ENCODE peak calls at places on chromosomes 7 and 10, in ten cellular contexts. Z is brain microvascular endothelial cell, F is colonic mucosa, E is neural progenitor cell, L is mesendoderm, B is NT2/D1, R is thoracic aorta, J is breast epithelium, A is fibroblast of lung, X is sigmoid colon. Q is an unnamed sample. For H3K27me3, the result is how much of the 10 kb centered on the place peaks cover.

GRCh38 chr7:159012353-159013069 is 132.2 kb downstream of the VIPR2 start:
- DNase-seq in Z (no peak), F (peak), E (no peak), L (no peak), B (no peak), R (no peak), J (peak), A (peak), X (peak), Q (no peak)

GRCh38 chr7:76428868-76429805 is 4.4 kb downstream of the ZP3 start:
- DNase-seq in Z (peak), F (no peak), E (no peak), L (peak), B (no peak), R (no peak), J (no peak), A (peak), X (peak), Q (no peak)

GRCh38 chr10:59284111-59284975 is 78.0 kb downstream of the FAM13C start:
- DNase-seq in Z (no peak), F (no peak), E (no peak), L (no peak), B (no peak), R (no peak), J (no peak), A (no peak), X (no peak), Q (no peak)

GRCh38 chr10:5413012-5413938 is 918 bp downstream of the NET1 start:
- DNase-seq in Z (peak), F (no peak), E (peak), L (peak), B (no peak), R (no peak), J (no peak), A (peak), X (no peak), Q (no peak)

GRCh38 chr10:4947635-4948596 is 15.3 kb upstream of the AKR1C1 start:
- DNase-seq in Z (peak), F (no peak), E (no peak), L (no peak), B (no peak), R (no peak), J (no peak), A (peak), X (peak), Q (no peak)

GRCh38 chr10:103859161-103860141 is 4.1 kb upstream of the SH3PXD2A start:
- DNase-seq in Z (peak), F (peak), E (peak), L (peak), B (no peak), R (no peak), J (no peak), A (peak), X (peak), Q (peak)

GRCh38 chr10:121187375-121187774 is 336.2 kb downstream of the WDR11 start:
- DNase-seq in Z (no peak), F (no peak), E (no peak), L (peak), B (no peak), R (no peak), J (no peak), A (no peak), X (no peak), Q (no peak)

GRCh38 chr7:92624298-92624996 is 34.3 kb upstream of the FAM133B start:
- DNase-seq in Z (no peak), F (no peak), E (no peak), L (no peak), B (no peak), R (no peak), J (no peak), A (no peak), X (no peak), Q (no peak)

GRCh38 chr10:90822508-90822907 is 35.3 kb downstream of the HTR7 start:
- DNase-seq in Z (no peak), F (no peak), E (no peak), L (peak), B (peak), R (no peak), J (no peak), A (no peak), X (no peak), Q (no peak)

GRCh38 chr10:71471957-71472365 is 75.2 kb downstream of the CDH23 start:
- DNase-seq in Z (no peak), F (no peak), E (no peak), L (no peak), B (no peak), R (no peak), J (peak), A (no peak), X (no peak), Q (no peak)

GRCh38 chr10:25130911-25131310 is 43.9 kb upstream of the GPR158 start:
- DNase-seq in Z (no peak), F (no peak), E (no peak), L (no peak), B (no peak), R (no peak), J (no peak), A (no peak), X (no peak), Q (no peak)

GRCh38 chr10:90635111-90635798 is 222.6 kb downstream of the HTR7 start:
- DNase-seq in Z (no peak), F (no peak), E (peak), L (no peak), B (no peak), R (no peak), J (no peak), A (no peak), X (no peak), Q (peak)

GRCh38 chr10:103276251-103276936 is 544 bp upstream of the INA start:
- DNase-seq in Z (no peak), F (no peak), E (peak), L (no peak), B (no peak), R (no peak), J (no peak), A (no peak), X (no peak), Q (no peak)

GRCh38 chr7:24502135-24502488 is 71.1 kb upstream of the PALS2 start:
- DNase-seq in Z (no peak), F (no peak), E (no peak), L (no peak), B (no peak), R (no peak), J (no peak), A (no peak), X (no peak), Q (no peak)

GRCh38 chr7:157434231-157434630 is 97.4 kb downstream of the DNAJB6 start:
- DNase-seq in Z (no peak), F (no peak), E (no peak), L (no peak), B (no peak), R (no peak), J (no peak), A (no peak), X (peak), Q (no peak)

GRCh38 chr7:134195252-134195651 is 68.1 kb downstream of the LRGUK start:
- DNase-seq in Z (no peak), F (no peak), E (no peak), L (no peak), B (no peak), R (no peak), J (no peak), A (no peak), X (no peak), Q (no peak)

GRCh38 chr10:96446966-96447596 is 66.6 kb downstream of the TLL2 start:
- DNase-seq in Z (no peak), F (no peak), E (no peak), L (peak), B (no peak), R (no peak), J (no peak), A (no peak), X (no peak), Q (no peak)

GRCh38 chr7:107597953-107598352 is 17.9 kb downstream of the BCAP29 start:
- DNase-seq in Z (no peak), F (no peak), E (no peak), L (no peak), B (no peak), R (no peak), J (no peak), A (no peak), X (no peak), Q (no peak)

GRCh38 chr7:106485031-106485551 is 175.9 kb downstream of the CCDC71L start:
- DNase-seq in Z (peak), F (no peak), E (no peak), L (no peak), B (no peak), R (no peak), J (no peak), A (peak), X (no peak), Q (no peak)

GRCh38 chr7:39758234-39758970 is 135.0 kb downstream of the RALA start:
- DNase-seq in Z (no peak), F (no peak), E (no peak), L (no peak), B (no peak), R (no peak), J (peak), A (no peak), X (no peak), Q (no peak)

GRCh38 chr10:69885379-69886156 is 83.9 kb downstream of the COL13A1 start:
- DNase-seq in Z (no peak), F (no peak), E (no peak), L (no peak), B (no peak), R (no peak), J (no peak), A (no peak), X (no peak), Q (peak)

DNA sequence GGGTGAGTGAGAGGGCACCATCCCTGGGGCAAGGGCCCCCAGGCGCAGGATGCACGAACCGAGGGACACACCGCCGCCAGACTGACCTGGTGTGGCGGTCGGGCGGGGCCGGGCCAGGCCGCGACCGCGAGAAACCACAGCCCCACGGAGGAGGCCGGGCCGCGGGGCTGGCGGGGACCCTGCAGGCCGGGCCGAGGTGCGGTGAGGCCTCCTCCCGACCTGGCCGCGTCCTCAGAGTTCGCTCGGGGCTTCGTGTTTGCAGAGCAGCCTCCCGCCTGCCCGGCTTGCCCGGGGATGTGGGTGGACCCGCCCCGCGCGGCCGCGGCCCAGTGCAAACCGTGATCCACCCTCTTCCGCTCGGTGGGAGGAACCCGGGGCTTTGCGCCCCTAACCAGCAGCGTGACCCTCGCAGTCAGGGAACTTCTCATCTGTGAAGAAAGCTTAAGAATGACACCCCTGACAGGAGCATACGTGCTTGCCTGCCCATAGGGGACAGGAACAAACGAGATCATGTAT is 20.6 kb upstream of the HOXA13 start:
- DNase-seq in Z (no peak), F (no peak), E (no peak), L (no peak), B (no peak), R (no peak), J (no peak), A (no peak), X (no peak), Q (peak)
- H3K27me3 ChIP-seq in Z (half or more), F (under half), E (half or more), L (under half), B (half or more), R (under half), J (under half), A (half or more), X (under half), Q (half or more)

DNA sequence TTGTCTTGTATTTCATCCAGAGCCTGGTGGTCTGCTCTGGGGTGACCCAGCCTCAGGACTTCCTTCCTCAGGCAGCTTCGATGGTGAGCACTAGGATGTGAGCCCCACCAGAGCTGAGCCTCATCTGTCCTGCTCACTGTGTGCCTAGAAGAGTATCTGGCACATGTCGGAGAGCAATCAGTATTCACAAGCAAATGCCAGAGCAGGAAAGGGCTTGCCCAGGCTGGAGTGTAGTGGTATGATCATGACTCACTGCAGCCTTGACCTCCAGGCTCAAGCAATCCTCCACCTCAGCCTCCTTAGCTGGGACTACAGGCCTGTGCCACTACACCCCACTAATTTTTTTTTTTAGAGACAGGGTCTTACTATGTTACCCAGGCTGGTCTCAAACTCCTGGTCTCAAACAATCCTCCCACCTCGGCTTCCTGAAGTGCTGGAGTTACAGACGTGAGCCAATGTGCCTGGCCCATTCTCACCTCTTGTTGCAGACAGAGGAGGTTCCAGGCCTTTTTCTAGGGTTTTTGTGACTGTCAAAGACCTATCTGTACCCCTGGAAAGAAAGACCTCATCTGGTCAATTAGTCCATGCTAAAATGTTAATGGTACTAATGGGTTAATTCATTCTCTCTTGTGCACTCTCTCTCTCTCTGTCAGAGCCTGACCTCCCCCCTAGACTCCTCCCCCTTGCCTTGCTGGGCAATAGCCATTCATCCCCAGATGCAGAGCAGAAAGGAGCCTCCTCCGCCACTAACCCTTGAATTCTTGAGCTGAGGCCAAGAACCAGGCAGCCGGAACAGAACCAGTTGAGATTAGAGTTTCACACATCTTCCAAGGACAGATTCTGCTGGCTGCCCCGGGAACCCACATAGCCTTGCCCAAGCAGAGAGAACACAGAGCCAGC is 209.9 kb downstream of the SKIDA1 start:
- DNase-seq in Z (peak), F (peak), E (peak), L (peak), B (no peak), R (peak), J (peak), A (peak), X (peak), Q (peak)
- H3K4me3 ChIP-seq in Z (no peak), F (no peak), E (peak), L (no peak), B (peak), R (no peak), J (no peak), A (no peak), X (no peak), Q (no peak)

DNA sequence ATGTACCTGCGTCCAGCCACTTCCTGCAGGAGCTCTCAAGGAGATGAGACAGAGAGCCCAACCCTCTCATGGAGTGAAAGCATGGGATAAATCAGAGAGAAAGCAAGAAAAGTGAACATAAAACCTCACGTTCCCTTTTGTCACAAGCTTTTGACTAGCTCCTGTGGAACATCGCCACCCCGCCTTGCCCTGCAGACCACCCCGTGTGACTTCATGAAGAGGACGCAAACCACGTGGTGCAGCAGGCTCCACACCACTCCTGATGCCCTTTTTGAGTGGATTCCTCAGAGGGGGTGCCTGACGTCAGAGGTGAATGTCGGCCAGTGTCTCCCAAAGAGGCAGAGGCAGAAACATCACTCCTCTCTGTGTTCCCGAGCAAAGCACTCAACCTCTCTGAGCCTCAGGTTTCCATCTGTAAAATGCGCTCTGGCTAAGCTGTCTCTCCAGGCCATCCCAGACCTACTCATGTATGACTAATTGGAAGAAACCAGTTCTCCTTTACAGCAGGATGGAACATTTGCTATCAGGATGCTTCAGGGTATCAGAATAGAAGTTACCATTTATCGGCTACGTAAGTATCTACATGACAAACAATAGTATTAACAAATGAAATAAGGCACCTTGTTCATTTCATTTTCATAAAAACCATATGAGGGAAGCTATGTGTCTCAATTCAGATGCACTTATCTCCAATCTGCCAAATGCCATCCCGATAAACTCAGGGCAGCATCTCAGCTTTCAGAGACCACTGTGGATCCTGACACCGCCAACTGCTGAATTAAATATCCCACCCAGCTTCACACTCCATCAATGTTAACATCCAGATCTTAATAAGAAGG is 5.3 kb downstream of the ZNF488 start:
- DNase-seq in Z (no peak), F (peak), E (no peak), L (no peak), B (no peak), R (no peak), J (peak), A (no peak), X (peak), Q (peak)
- H3K27me3 ChIP-seq in Z (under half), F (under half), E (under half), L (under half), B (under half), R (under half), J (under half), A (under half), X (under half), Q (under half)

GRCh38 chr10:55820478-55820877 is 540.6 kb downstream of the ZWINT start:
- DNase-seq in Z (no peak), F (no peak), E (no peak), L (peak), B (no peak), R (no peak), J (no peak), A (no peak), X (no peak), Q (no peak)

GRCh38 chr10:55820071-55820470 is 541.0 kb downstream of the ZWINT start:
- DNase-seq in Z (no peak), F (no peak), E (no peak), L (peak), B (peak), R (no peak), J (no peak), A (no peak), X (no peak), Q (no peak)

DNA sequence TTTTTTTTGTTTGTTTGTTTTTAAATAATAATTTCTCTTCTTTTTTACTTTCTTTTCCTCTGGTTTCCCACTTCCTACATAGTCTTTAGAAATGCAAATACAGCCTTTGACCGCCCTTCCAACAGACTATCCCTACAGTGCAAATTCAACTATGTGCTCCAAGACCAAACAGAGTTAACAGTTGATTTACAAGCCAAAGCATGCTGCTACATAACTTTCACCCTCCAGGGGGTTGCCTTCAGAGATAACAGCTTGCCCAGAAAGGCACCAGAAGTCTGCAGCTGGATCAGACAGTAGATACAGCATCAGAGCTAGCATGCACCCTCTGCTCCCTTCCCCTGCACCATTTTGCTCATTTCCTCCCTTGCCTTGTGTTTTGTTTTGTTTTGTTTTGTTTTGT is 539.0 kb downstream of the ZWINT start:
- DNase-seq in Z (no peak), F (no peak), E (no peak), L (peak), B (peak), R (no peak), J (no peak), A (no peak), X (no peak), Q (no peak)
- H3K4me3 ChIP-seq in Z (no peak), F (no peak), E (no peak), L (no peak), B (no peak), R (no peak), J (no peak), A (no peak), X (no peak), Q (no peak)

GRCh38 chr7:127266047-127266446 is 13.3 kb upstream of the GRM8 start:
- DNase-seq in Z (no peak), F (no peak), E (no peak), L (no peak), B (no peak), R (no peak), J (no peak), A (no peak), X (no peak), Q (no peak)
- H3K27me3 ChIP-seq in Z (under half), F (under half), E (half or more), L (under half), B (under half), R (under half), J (under half), A (under half), X (under half), Q (under half)

GRCh38 chr10:73494213-73494612 is 1.6 kb downstream of the PPP3CB start:
- DNase-seq in Z (no peak), F (no peak), E (no peak), L (no peak), B (no peak), R (no peak), J (no peak), A (no peak), X (no peak), Q (no peak)

GRCh38 chr10:73493781-73494180 is 2.0 kb downstream of the PPP3CB start:
- DNase-seq in Z (peak), F (no peak), E (no peak), L (no peak), B (no peak), R (no peak), J (no peak), A (peak), X (no peak), Q (no peak)

GRCh38 chr10:73495884-73496674 is at the start of gene PPP3CB:
- DNase-seq in Z (peak), F (peak), E (peak), L (peak), B (peak), R (peak), J (peak), A (peak), X (peak), Q (no peak)

GRCh38 chr10:73494877-73495225 is 973 bp downstream of the PPP3CB start:
- DNase-seq in Z (no peak), F (no peak), E (no peak), L (peak), B (no peak), R (no peak), J (no peak), A (peak), X (no peak), Q (no peak)

DNA sequence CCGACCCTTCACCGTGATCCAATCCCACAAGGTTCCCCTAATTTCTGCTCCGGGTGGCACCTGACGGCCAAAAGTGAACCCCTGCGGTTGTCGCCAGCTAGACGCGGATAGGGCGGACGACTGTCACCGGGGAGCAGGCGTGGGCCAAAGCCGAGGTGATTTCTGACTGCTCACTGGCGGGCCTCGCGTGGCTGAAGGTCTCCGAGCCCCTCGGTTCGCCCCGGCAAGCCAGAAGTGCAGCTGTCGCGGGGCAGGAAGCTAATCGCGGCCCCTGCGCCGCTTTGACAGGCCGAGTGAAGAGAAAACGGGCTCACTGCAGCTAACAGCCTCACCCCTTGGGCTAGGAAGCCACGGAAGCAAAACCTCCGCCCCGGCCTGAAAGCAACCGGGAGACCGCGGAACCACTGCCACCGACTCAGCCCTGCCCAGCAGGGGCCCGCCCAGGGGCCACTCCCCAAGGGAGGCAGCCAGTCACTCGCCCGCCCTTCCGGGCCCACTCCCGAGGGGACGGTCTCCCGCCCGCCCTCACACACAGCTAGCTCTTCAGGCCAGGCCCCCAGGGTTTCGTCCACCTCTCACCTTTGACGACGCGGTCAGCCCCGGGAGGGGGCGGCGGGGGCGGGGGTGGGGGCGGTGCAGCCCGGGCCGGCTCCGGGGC is 469 bp downstream of the PPP3CB start:
- DNase-seq in Z (peak), F (peak), E (peak), L (no peak), B (peak), R (peak), J (peak), A (peak), X (peak), Q (peak)
- H3K4me3 ChIP-seq in Z (peak), F (peak), E (peak), L (peak), B (peak), R (peak), J (peak), A (peak), X (peak), Q (peak)

Q was measured in H7.